ENCODE peak calls at places on chromosomes 6 and 20, in five cellular contexts. D is effector memory CD4-positive, alpha-beta T cell; X is Karpas-422; K is suprapubic skin; U is AG04449. T is an unnamed sample.

GRCh38 chr20:36773123-36773547 is 428 bp downstream of the DSN1 start:
- DNase-seq in D (no peak), X (peak), K (no peak), U (no peak), T (no peak)

GRCh38 chr20:57671072-57671391 is 38.8 kb downstream of the PMEPA1 start:
- DNase-seq in D (no peak), X (no peak), K (no peak), U (no peak), T (no peak)

GRCh38 chr6:149990109-149990671 is 26.4 kb downstream of the ULBP1 start:
- DNase-seq in D (no peak), X (no peak), K (peak), U (no peak), T (no peak)

GRCh38 chr6:85579581-85579980 is 14.1 kb downstream of the SNX14 start:
- DNase-seq in D (no peak), X (no peak), K (no peak), U (no peak), T (no peak)

GRCh38 chr6:82875573-82876185 is 190.0 kb downstream of the UBE3D start:
- DNase-seq in D (no peak), X (peak), K (no peak), U (no peak), T (no peak)

GRCh38 chr20:38790210-38791053 is 15.1 kb upstream of the PPP1R16B start:
- DNase-seq in D (no peak), X (peak), K (no peak), U (no peak), T (no peak)

GRCh38 chr20:16764560-16764959 is 16.4 kb downstream of the OTOR start:
- DNase-seq in D (no peak), X (no peak), K (no peak), U (no peak), T (no peak)

GRCh38 chr6:112030206-112030932 is 23.5 kb upstream of the CCN6 start:
- DNase-seq in D (no peak), X (no peak), K (no peak), U (no peak), T (no peak)

GRCh38 chr6:169145476-169145875 is 108.2 kb downstream of the THBS2 start:
- DNase-seq in D (no peak), X (no peak), K (peak), U (no peak), T (no peak)

GRCh38 chr6:73382462-73383113 is 12.0 kb upstream of the DDX43 start:
- DNase-seq in D (no peak), X (no peak), K (no peak), U (no peak), T (no peak)

GRCh38 chr20:17624551-17625245 is 54.8 kb downstream of the DSTN start:
- DNase-seq in D (no peak), X (no peak), K (peak), U (no peak), T (peak)

GRCh38 chr6:9484686-9485085 is 930.2 kb downstream of the TFAP2A start:
- DNase-seq in D (no peak), X (no peak), K (no peak), U (no peak), T (no peak)

GRCh38 chr6:37048851-37049734 is 43.6 kb downstream of the FGD2 start:
- DNase-seq in D (peak), X (peak), K (peak), U (peak), T (no peak)

GRCh38 chr6:43828711-43829110 is 58.7 kb downstream of the VEGFA start:
- DNase-seq in D (no peak), X (peak), K (no peak), U (no peak), T (no peak)

GRCh38 chr6:165846123-165846966 is 183.3 kb upstream of the PDE10A start:
- DNase-seq in D (no peak), X (no peak), K (no peak), U (no peak), T (no peak)
- H3K4me3 ChIP-seq in D (no peak), X (no peak), K (peak), U (peak), T (peak)

DNA sequence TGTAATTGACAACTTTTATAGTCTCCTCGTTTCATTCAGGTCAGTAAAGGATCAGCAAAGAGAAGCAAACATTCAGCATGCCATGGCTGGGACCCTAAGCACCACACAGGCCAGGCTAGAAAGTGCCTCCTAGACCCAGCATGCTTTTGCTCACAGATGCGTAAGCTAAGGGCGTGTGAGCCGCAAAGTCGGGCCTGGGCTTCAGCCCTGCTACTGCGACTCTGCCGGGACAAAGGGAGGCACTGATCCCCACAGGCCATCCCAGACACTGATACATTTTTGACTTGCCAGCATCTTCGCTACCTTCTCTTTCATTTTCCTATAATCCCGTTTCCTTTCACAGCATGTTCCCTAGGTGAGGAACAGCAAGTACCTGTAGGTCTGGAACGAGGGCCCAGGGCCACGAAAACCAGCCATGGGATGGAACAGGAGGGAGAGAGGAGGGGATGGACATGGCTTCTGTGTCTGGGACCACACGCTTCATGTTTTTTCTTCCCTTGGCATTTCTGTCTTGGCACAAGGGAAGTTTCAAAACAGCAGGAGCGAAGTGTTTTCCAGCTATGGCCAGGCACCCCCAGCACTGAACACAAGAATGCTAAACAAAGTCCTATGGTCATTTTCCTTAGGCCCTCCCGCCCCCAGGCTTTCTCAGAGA is 42.6 kb downstream of the IRF4 start:
- DNase-seq in D (no peak), X (no peak), K (no peak), U (no peak), T (peak)
- H3K4me3 ChIP-seq in D (no peak), X (no peak), K (no peak), U (no peak), T (no peak)

GRCh38 chr6:26550250-26550993 is 12.3 kb downstream of the HMGN4 start:
- DNase-seq in D (no peak), X (peak), K (no peak), U (no peak), T (no peak)
- H3K4me3 ChIP-seq in D (peak), X (peak), K (peak), U (peak), T (peak)

DNA sequence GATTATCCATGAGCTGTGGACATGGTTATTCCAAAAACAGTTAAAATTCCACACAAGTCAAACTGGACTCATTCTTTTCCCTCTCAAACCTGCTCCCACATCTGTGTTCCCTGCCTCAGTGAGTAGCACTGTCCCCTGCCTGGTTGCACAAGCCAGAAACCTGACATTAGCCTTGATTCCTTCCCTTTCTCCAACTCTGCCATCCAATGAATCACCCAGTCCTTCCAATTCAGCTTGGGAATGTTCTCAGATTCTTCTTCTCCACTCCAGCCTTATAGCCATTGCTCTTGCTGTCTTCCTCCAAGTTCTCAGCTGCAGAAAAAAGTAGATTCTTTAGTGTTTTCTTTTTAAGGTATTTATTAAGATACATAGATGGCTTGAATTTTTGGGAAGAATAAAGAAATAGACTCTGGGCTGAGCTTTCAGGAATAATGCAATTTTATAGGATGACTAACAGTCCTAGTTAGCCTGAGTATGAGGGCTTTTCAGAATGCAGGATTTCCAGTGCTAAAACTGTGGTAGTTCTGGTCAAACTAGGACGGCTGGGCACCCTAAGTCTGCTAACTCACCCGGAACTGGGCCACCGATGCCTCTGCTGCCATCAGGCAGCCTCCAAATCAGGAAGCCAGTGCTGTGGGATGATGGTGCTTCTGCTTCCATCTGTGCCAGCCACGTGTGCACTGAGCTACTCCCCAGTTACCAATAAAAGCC is 18.2 kb upstream of the SASH1 start:
- DNase-seq in D (no peak), X (no peak), K (no peak), U (no peak), T (no peak)
- H3K4me3 ChIP-seq in D (no peak), X (no peak), K (no peak), U (no peak), T (no peak)

GRCh38 chr6:160990847-160991410 is 640 bp upstream of the MAP3K4 start:
- DNase-seq in D (no peak), X (no peak), K (no peak), U (no peak), T (no peak)
- H3K4me3 ChIP-seq in D (peak), X (peak), K (peak), U (peak), T (peak)

GRCh38 chr6:33163540-33163939 is 28.7 kb downstream of the COL11A2 start:
- DNase-seq in D (no peak), X (no peak), K (no peak), U (no peak), T (peak)

GRCh38 chr6:33162471-33162870 is 29.8 kb downstream of the COL11A2 start:
- DNase-seq in D (no peak), X (no peak), K (no peak), U (no peak), T (no peak)

GRCh38 chr6:33160096-33160495 is 32.2 kb downstream of the COL11A2 start:
- DNase-seq in D (no peak), X (no peak), K (no peak), U (no peak), T (no peak)

GRCh38 chr6:33160728-33161323 is 31.4 kb downstream of the COL11A2 start:
- DNase-seq in D (no peak), X (peak), K (no peak), U (peak), T (no peak)

GRCh38 chr6:33161354-33162320 is 30.6 kb downstream of the COL11A2 start:
- DNase-seq in D (peak), X (peak), K (peak), U (no peak), T (peak)
- H3K4me3 ChIP-seq in D (peak), X (peak), K (peak), U (peak), T (peak)

DNA sequence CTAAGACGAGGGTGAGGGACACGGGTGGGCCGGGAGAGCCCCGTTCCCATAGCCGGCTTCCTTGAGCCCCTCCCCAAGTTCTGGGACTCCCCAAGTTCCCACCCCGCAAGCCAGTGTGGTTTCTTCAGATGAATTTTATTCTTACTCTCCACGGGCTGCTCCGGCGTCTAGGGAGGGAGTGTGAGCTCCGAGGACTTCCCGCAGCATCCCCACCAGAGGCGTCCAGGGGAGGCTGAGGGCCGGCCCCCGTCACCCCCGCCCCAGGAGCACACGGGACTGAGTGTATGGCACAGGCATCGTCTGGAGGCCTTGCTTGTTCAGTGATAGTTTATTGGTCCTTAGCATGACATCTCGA is 10.0 kb upstream of the SLC4A11 start:
- DNase-seq in D (no peak), X (no peak), K (no peak), U (no peak), T (no peak)
- H3K4me3 ChIP-seq in D (peak), X (peak), K (peak), U (peak), T (peak)

GRCh38 chr6:79782775-79783174 is 151.6 kb downstream of the SH3BGRL2 start:
- DNase-seq in D (no peak), X (no peak), K (no peak), U (no peak), T (no peak)

GRCh38 chr6:79778794-79779193 is 147.7 kb downstream of the SH3BGRL2 start:
- DNase-seq in D (no peak), X (no peak), K (no peak), U (no peak), T (no peak)

GRCh38 chr6:79775222-79775621 is 144.1 kb downstream of the SH3BGRL2 start:
- DNase-seq in D (no peak), X (no peak), K (no peak), U (no peak), T (no peak)

GRCh38 chr6:79781916-79782315 is 150.8 kb downstream of the SH3BGRL2 start:
- DNase-seq in D (no peak), X (no peak), K (no peak), U (no peak), T (no peak)

GRCh38 chr6:79777713-79778579 is 146.8 kb downstream of the SH3BGRL2 start:
- DNase-seq in D (peak), X (peak), K (peak), U (no peak), T (peak)
- H3K4me3 ChIP-seq in D (peak), X (peak), K (peak), U (peak), T (peak)

DNA sequence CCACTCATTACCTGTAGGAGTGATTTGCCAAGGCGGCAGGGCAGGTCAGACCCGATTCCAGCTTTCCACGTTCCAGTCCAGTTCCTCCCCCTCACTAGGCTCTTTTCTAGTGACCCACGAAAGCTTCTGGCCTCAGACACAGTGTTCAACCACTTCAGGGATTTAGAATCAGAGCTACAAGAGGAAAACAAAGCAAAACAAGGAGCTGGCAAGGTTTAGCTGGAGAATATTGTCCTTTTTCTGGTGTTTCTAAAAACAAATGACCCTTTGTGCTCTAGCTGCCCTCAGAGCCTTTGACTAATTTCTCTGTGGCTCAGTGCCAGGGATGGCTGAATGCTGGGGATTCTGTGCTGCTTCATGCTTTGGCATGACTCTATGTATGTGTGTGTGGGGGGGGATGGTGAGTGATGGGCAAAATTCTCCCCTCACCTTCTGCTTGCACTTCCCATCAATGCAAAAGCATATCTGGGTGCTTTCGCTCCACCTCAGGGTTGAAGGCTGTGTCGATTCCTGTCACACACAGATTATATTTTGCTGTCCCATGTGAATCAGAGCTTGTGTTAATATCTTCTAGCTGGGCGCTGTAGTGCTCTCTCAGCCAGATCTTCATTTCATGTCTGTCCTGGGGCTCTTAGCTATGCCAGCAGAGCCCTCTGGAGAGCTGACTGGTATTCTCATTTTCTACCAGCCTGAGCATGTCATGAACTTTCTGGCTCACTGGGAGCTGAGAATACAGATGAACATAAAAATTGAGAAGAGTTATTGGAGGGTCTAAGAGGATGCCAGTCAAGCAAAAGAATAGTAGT is 19.3 kb upstream of the NEDD9 start:
- DNase-seq in D (no peak), X (no peak), K (no peak), U (no peak), T (peak)
- H3K4me3 ChIP-seq in D (no peak), X (no peak), K (no peak), U (no peak), T (peak)

DNA sequence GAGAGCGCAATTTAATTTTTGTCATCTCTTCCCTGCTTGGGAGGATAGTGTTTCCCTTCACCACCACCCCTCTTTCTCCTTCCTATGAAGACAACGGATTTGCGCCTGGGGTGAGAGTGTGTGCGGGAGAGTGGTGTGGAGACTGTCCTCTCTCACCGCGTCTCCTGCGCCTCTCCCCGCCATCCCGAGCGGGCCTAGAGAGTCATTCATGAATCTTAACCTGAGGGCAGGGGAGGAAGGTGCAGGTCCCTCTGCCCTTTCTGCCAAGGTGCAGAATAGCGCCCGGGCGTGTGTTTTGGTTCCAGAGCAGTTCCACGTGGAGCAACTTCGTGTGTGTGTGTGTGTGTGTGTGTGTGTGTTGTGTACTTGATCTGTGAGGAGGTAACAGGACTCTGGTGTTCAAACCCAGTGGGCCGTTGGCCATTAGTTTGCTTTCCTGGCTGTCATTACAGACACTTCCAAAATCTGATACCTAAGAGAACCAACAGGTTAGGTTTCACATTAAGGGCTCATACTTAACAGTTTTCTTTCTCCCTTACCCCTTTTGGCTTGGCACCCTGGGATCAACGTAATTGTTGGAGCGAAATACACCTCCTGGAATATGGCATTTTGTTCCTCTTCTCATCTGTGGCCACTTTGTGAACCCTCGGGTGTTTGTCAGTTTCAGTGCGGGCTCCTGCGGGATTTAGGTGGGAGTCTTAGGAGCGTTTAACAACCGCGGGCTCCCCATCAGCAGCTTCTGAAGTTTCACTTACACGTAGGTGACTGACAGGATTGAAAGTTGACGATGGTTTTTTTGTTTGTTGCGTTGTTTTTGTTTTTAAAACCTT is 1.8 kb downstream of the EYA4 start:
- DNase-seq in D (no peak), X (no peak), K (no peak), U (no peak), T (no peak)
- H3K4me3 ChIP-seq in D (no peak), X (no peak), K (peak), U (no peak), T (peak)

T was measured in coronary artery.